ENCODE peak calls at places on chromosomes 1 and 21, in seven cellular contexts. V is stomach, Z is right lobe of liver, Y is ovary, Q is heart right ventricle, F is suprapubic skin, R is IMR-90. O is an unnamed sample.

GRCh38 chr1:13746342-13746741 is 46.4 kb downstream of the PRDM2 start:
- DNase-seq in R (no peak), Z (no peak), V (no peak), F (no peak), Q (no peak), Y (no peak), O (no peak)

GRCh38 chr1:159598196-159598595 is 10.6 kb downstream of the APCS start:
- DNase-seq in Y (no peak), R (peak), V (no peak), Q (no peak), Z (no peak), F (no peak), O (peak)

GRCh38 chr21:16302851-16303282 is 573.1 kb downstream of the USP25 start:
- DNase-seq in R (peak), V (no peak), Y (peak), Z (peak), Q (peak), F (no peak), O (no peak)

GRCh38 chr1:88730995-88731394 is 46.9 kb downstream of the PKN2 start:
- DNase-seq in Q (no peak), Y (no peak), F (no peak), R (no peak), Z (no peak), V (no peak), O (no peak)

GRCh38 chr1:110250018-110250417 is 39.9 kb downstream of the KCNC4 start:
- DNase-seq in Z (no peak), R (no peak), V (no peak), Y (no peak), Q (no peak), F (no peak), O (no peak)

GRCh38 chr1:12447301-12447700 is 170.7 kb downstream of the DHRS3 start:
- DNase-seq in Q (no peak), F (no peak), Y (no peak), Z (no peak), V (no peak), R (peak), O (no peak)

GRCh38 chr21:33205476-33205875 is 24.3 kb upstream of the IFNAR2 start:
- DNase-seq in Q (no peak), Y (no peak), V (no peak), R (no peak), Z (no peak), F (no peak), O (no peak)

GRCh38 chr1:44819257-44819593 is 10.9 kb downstream of the BTBD19 start:
- DNase-seq in F (peak), Z (peak), Q (no peak), V (no peak), R (no peak), Y (no peak), O (no peak)

GRCh38 chr21:26495283-26495849 is 77.7 kb downstream of the CYYR1 start:
- DNase-seq in Y (no peak), V (no peak), Z (no peak), R (no peak), F (no peak), Q (no peak), O (no peak)

GRCh38 chr1:94031591-94031990 is 89.4 kb downstream of the ABCA4 start:
- DNase-seq in R (no peak), Y (no peak), Z (no peak), Q (no peak), F (no peak), V (no peak), O (no peak)

GRCh38 chr1:176416777-176417176 is 46.2 kb upstream of the PAPPA2 start:
- DNase-seq in V (no peak), Y (no peak), F (no peak), R (no peak), Q (no peak), Z (no peak), O (no peak)

GRCh38 chr1:13855554-13855953 is 155.6 kb downstream of the PRDM2 start:
- DNase-seq in V (no peak), Z (no peak), Y (no peak), R (no peak), Q (no peak), F (no peak), O (no peak)

GRCh38 chr1:204256531-204256930 is 42.7 kb upstream of the GOLT1A start:
- DNase-seq in Z (no peak), R (no peak), F (no peak), Q (no peak), V (no peak), Y (no peak), O (no peak)

GRCh38 chr1:83998205-83998598 is 730 bp downstream of the TTLL7 start:
- DNase-seq in F (no peak), Q (no peak), Y (no peak), R (peak), V (no peak), Z (no peak), O (no peak)

GRCh38 chr1:32876341-32877210 is 5.9 kb upstream of the FNDC5 start:
- DNase-seq in Q (no peak), R (no peak), F (no peak), V (peak), Y (peak), Z (peak), O (no peak)

GRCh38 chr1:109624215-109625010 is 4.8 kb downstream of the AMPD2 start:
- DNase-seq in Y (no peak), R (no peak), V (no peak), F (no peak), Z (no peak), Q (no peak), O (no peak)

GRCh38 chr1:178075323-178075722 is 18.6 kb upstream of the RASAL2 start:
- DNase-seq in V (no peak), Y (no peak), R (no peak), Q (no peak), Z (no peak), F (no peak), O (no peak)

GRCh38 chr1:214967865-214968575 is 114.5 kb upstream of the KCNK2 start:
- DNase-seq in Z (no peak), F (no peak), V (no peak), Q (no peak), R (peak), Y (no peak), O (no peak)

GRCh38 chr1:7379445-7379971 is 391.6 kb upstream of the VAMP3 start:
- DNase-seq in Z (no peak), F (no peak), Q (peak), V (peak), R (peak), Y (no peak), O (no peak)

GRCh38 chr21:38898422-38899098 is 92.8 kb downstream of the ETS2 start:
- DNase-seq in V (no peak), Q (no peak), Y (no peak), R (no peak), Z (no peak), F (no peak), O (no peak)

GRCh38 chr1:206111528-206111927 is 5.7 kb downstream of the AVPR1B start:
- DNase-seq in Y (no peak), V (no peak), R (no peak), Z (no peak), Q (no peak), F (no peak), O (no peak)

GRCh38 chr1:214702561-214702960 is 99.6 kb downstream of the CENPF start:
- DNase-seq in F (no peak), Y (no peak), V (no peak), Z (no peak), Q (no peak), R (no peak), O (no peak)

GRCh38 chr1:214902636-214903320 is 179.8 kb upstream of the KCNK2 start:
- DNase-seq in Z (no peak), F (no peak), V (no peak), Q (no peak), R (peak), Y (no peak), O (no peak)

GRCh38 chr1:6483010-6483760 is 8.3 kb downstream of the PLEKHG5 start:
- DNase-seq in Y (no peak), Q (no peak), F (no peak), Z (no peak), R (no peak), V (peak), O (no peak)

GRCh38 chr1:15683411-15684039 is 595 bp upstream of the PLEKHM2 start:
- DNase-seq in V (no peak), Y (peak), F (no peak), R (no peak), Q (no peak), Z (no peak), O (no peak)

GRCh38 chr1:88983791-88984552 is 8.5 kb downstream of the KYAT3 start:
- DNase-seq in Y (no peak), Q (no peak), V (no peak), F (no peak), Z (no peak), R (peak), O (no peak)

GRCh38 chr1:33396188-33397124 is 34.4 kb downstream of the PHC2 start:
- DNase-seq in R (no peak), Z (no peak), Y (no peak), Q (no peak), V (no peak), F (no peak), O (no peak)

GRCh38 chr1:168845083-168845650 is 116.2 kb upstream of the DPT start:
- DNase-seq in Z (no peak), F (no peak), R (no peak), Q (no peak), Y (no peak), V (peak), O (no peak)

GRCh38 chr1:151829352-151830046 is 2.1 kb downstream of the RORC start:
- DNase-seq in V (no peak), Y (no peak), Z (no peak), F (no peak), R (no peak), Q (no peak), O (no peak)

GRCh38 chr1:151831256-151831591 is 378 bp downstream of the RORC start:
- DNase-seq in V (no peak), R (no peak), Q (no peak), Y (no peak), Z (no peak), F (no peak), O (no peak)

GRCh38 chr1:151828931-151829330 is 2.7 kb downstream of the RORC start:
- DNase-seq in Q (peak), V (peak), Y (no peak), F (no peak), R (peak), Z (peak), O (no peak)

GRCh38 chr1:151831605-151832004 is at the start of gene RORC:
- DNase-seq in Y (no peak), Q (peak), Z (peak), F (no peak), V (peak), R (no peak), O (no peak)

GRCh38 chr1:151830055-151830454 is 1.5 kb downstream of the RORC start:
- DNase-seq in Z (no peak), Q (no peak), V (no peak), R (no peak), F (no peak), Y (no peak), O (no peak)
- H3K27ac ChIP-seq in Z (no peak), Q (peak), V (peak), R (no peak), F (peak), Y (no peak), O (no peak)

GRCh38 chr21:31768720-31769119 is 36.8 kb upstream of the SCAF4 start:
- DNase-seq in F (no peak), Y (no peak), Q (no peak), R (no peak), Z (no peak), V (no peak), O (no peak)

GRCh38 chr21:31772674-31773555 is 41.0 kb upstream of the SCAF4 start:
- DNase-seq in Z (no peak), Q (no peak), Y (no peak), F (no peak), R (no peak), V (no peak), O (no peak)

GRCh38 chr21:31766895-31767294 is 35.0 kb upstream of the SCAF4 start:
- DNase-seq in Y (no peak), Q (no peak), F (no peak), Z (no peak), R (no peak), V (no peak), O (no peak)

GRCh38 chr21:31771685-31772084 is 39.8 kb upstream of the SCAF4 start:
- DNase-seq in Z (no peak), F (no peak), Y (no peak), V (no peak), Q (no peak), R (no peak), O (no peak)
- H3K4me3 ChIP-seq in Z (no peak), F (no peak), Y (no peak), V (no peak), Q (no peak), R (no peak), O (no peak)

DNA sequence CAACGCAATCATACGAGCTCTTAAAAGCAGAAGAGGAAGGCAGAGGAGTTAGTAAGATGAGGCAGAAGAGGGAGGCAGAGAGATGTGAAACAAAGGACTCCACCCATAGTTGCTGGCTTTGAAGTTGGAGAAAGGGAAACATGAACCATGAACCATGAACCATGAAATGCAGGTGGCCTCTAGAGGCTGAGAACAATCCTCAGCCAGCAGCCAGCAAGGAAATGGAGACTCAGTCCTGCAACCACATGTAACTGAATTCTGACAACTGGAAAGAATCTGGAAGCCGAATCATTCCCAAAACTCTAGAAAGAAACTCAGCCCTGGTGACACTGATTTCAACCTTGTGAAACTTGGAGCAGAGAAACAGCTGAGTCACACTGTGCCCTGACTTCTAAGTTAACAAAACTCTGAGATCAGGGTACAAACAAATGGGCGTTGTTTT is 10.1 kb downstream of the DIPK1A start:
- DNase-seq in F (no peak), R (peak), Y (no peak), V (no peak), Q (no peak), Z (no peak), O (no peak)
- TF ChIP-seq CTCF in F (no peak), R (no peak), Y (no peak), V (no peak), Q (no peak), Z (no peak), O (no peak)

GRCh38 chr21:42611852-42612251 is 41.6 kb upstream of the PDE9A start:
- DNase-seq in R (no peak), F (no peak), Y (no peak), Q (no peak), Z (no peak), V (no peak), O (no peak)

GRCh38 chr21:42607525-42608102 is 45.8 kb upstream of the PDE9A start:
- DNase-seq in Q (no peak), Z (no peak), Y (no peak), F (peak), V (no peak), R (no peak), O (no peak)

GRCh38 chr21:42613756-42614155 is 39.7 kb upstream of the PDE9A start:
- DNase-seq in Z (no peak), V (no peak), Q (no peak), Y (no peak), R (no peak), F (peak), O (peak)

GRCh38 chr21:42612390-42612789 is 41.0 kb upstream of the PDE9A start:
- DNase-seq in Y (no peak), R (no peak), Q (no peak), Z (no peak), F (no peak), V (no peak), O (no peak)

DNA sequence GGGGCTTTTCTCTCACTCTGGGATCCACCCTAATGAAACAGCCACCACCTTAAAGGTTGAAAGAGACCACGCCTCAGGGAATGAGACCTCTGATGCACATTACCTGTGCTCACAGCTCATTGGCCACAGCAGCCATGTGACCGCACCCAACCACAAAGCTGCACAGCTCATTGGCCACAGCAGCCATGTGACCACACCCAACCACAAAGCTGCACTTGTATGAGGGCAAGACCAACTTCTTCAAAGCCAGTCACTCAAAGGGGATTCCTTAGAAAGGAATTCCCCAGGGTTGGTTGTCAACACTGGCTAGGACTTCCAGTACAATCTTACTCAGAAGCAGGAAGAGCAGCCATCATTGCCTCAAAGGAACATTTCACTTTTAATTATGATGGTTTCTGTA is 43.6 kb upstream of the PDE9A start:
- DNase-seq in V (no peak), R (no peak), Y (no peak), F (peak), Z (no peak), Q (no peak), O (peak)
- H3K27ac ChIP-seq in V (no peak), R (no peak), Y (no peak), F (no peak), Z (no peak), Q (no peak), O (no peak)

GRCh38 chr1:58813801-58814200 is 30.0 kb upstream of the JUN start:
- DNase-seq in V (no peak), Y (no peak), F (no peak), R (no peak), Z (no peak), Q (no peak), O (no peak)

GRCh38 chr1:58814251-58815068 is 30.6 kb upstream of the JUN start:
- DNase-seq in R (peak), V (peak), Y (peak), F (peak), Z (peak), Q (peak), O (peak)

GRCh38 chr1:58812926-58813325 is 29.1 kb upstream of the JUN start:
- DNase-seq in Q (no peak), Z (no peak), V (no peak), F (no peak), R (no peak), Y (no peak), O (no peak)

GRCh38 chr1:58812468-58812867 is 28.6 kb upstream of the JUN start:
- DNase-seq in V (no peak), Z (no peak), R (no peak), Q (no peak), F (no peak), Y (no peak), O (no peak)

GRCh38 chr1:58813361-58813760 is 29.5 kb upstream of the JUN start:
- DNase-seq in Y (no peak), R (peak), V (no peak), Z (no peak), Q (no peak), F (no peak), O (no peak)
- H3K4me3 ChIP-seq in Y (no peak), R (no peak), V (no peak), Z (no peak), Q (no peak), F (no peak), O (no peak)

GRCh38 chr1:3036646-3037280 is 15.5 kb downstream of the ACTRT2 start:
- DNase-seq in Y (no peak), R (no peak), Q (no peak), Z (no peak), F (no peak), V (no peak), O (peak)

GRCh38 chr1:3040004-3040403 is 18.7 kb downstream of the ACTRT2 start:
- DNase-seq in R (no peak), V (no peak), Z (no peak), Y (no peak), F (no peak), Q (no peak), O (no peak)

GRCh38 chr1:3037281-3038040 is 16.2 kb downstream of the ACTRT2 start:
- DNase-seq in Q (no peak), R (no peak), V (no peak), Y (no peak), F (no peak), Z (no peak), O (peak)

GRCh38 chr1:3038113-3038551 is 16.9 kb downstream of the ACTRT2 start:
- DNase-seq in R (no peak), Z (no peak), Y (no peak), Q (no peak), V (no peak), F (no peak), O (peak)

DNA sequence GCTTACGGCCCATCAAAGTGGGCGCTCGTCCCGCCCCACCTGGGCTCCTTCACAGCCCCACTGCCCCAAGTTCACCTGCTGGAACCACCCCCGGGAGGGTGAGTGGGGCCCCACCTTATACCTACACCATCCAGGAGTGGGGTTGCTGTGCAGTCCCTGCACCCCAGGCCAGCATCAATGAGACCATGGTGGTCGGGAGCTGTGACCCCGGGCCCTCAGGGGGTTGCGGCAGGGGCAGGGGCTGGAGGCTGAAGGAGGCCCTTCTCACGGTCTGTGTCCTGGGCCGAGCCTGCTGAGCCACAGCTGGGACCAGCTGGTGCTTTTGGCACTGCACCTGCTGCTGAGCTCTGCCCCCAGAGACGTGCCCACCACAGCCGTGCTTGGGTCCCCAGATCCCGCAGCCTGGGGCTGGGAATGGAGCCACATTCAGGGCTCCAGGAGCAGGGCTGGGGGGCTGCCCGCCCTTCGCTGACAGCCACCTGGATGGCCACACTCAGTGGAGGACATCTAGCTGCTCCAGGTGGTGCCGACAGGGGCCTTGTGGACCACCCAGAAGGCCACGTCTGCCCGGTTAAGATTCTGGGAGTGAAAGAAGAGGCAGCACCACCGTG is 17.4 kb downstream of the ACTRT2 start:
- DNase-seq in F (peak), R (no peak), Q (no peak), Y (no peak), V (no peak), Z (no peak), O (peak)
- TF ChIP-seq CTCF in F (no peak), R (no peak), Q (no peak), Y (no peak), V (no peak), Z (no peak), O (no peak)

DNA sequence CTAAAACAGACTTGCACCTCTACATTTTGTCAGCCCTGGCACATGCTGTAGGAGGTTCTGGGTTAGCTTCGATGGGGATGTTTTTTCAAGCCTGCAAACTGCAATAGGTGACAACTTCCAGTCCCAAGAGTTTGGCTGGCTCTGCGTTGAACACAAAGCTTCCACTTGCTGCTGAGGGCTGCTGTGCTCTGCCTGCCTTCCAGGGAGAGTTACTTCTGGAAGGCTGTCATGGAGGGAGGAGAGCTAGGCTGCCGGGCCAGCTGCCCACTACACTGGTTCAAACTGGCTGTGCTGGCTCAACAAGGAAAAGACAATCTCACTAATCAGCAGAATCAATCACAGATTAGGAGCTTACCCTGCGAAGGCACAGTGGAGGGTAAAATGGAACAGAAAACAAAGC is 46.7 kb upstream of the PPP2R5A start:
- DNase-seq in Y (no peak), F (no peak), Z (peak), V (peak), Q (peak), R (no peak), O (no peak)
- H3K27ac ChIP-seq in Y (no peak), F (peak), Z (peak), V (peak), Q (peak), R (no peak), O (no peak)